ENCODE peak calls at places on chromosomes 1 and 21, in nine cellular contexts. F is neural crest cell; T is activated CD4-positive, alpha-beta T cell treated with anti-CD3 and anti-CD28 coated beads for 24 hours; P is CD8-positive, alpha-beta T cell; Z is GM13977; K is foreskin melanocyte; H is nephron progenitor cell; I is EL; L is frontal cortex. J is an unnamed sample.

GRCh38 chr1:156461781-156462647 is 38.6 kb downstream of the MEF2D start:
- DNase-seq in T (no peak), H (no peak), F (no peak), L (no peak), Z (no peak), I (no peak), P (no peak), K (peak; percentile 45), J (no peak)

GRCh38 chr1:169368406-169368769 is 393 bp downstream of the BLZF1 start:
- DNase-seq in I (no peak), H (peak; percentile 19), Z (no peak), K (no peak), F (peak; percentile 5), L (no peak), P (no peak), T (peak; percentile 14), J (no peak)

GRCh38 chr1:151934048-151934493 is 24.8 kb upstream of the THEM4 start:
- DNase-seq in L (peak; percentile 11), P (peak; percentile 22), I (peak; percentile 68), Z (peak; percentile 46), T (peak; percentile 36), H (peak; percentile 42), K (peak; percentile 64), F (peak; percentile 44), J (no peak)

GRCh38 chr1:63152572-63152971 is 169.8 kb upstream of the FOXD3 start:
- DNase-seq in L (no peak), T (no peak), I (peak; percentile 1), F (no peak), K (no peak), Z (no peak), P (no peak), H (no peak), J (no peak)

GRCh38 chr1:232776526-232776925 is 28.7 kb upstream of the MAP10 start:
- DNase-seq in Z (no peak), L (no peak), P (no peak), H (no peak), T (no peak), K (no peak), I (no peak), F (no peak), J (no peak)

GRCh38 chr1:153919879-153920852 is 2.6 kb downstream of the GATAD2B start:
- DNase-seq in H (no peak), Z (no peak), T (no peak), I (peak; percentile 40), F (no peak), L (peak; percentile 13), P (no peak), K (no peak), J (no peak)

GRCh38 chr1:2255420-2256369 is 27.6 kb downstream of the SKI start:
- DNase-seq in Z (peak; percentile 71), H (no peak), F (no peak), L (no peak), T (peak; percentile 39), P (peak; percentile 59), K (peak; percentile 89), I (peak; percentile 74), J (no peak)

GRCh38 chr1:162389021-162389818 is 7.7 kb downstream of the C1orf226 start:
- DNase-seq in T (no peak), Z (peak; percentile 4), K (no peak), F (no peak), I (peak; percentile 70), L (no peak), H (no peak), P (no peak), J (peak; percentile 55)

GRCh38 chr1:202811296-202812175 is 782 bp downstream of the PCAT6 start:
- DNase-seq in Z (peak; percentile 51), K (peak; percentile 10), I (peak; percentile 33), H (peak; percentile 29), P (peak; percentile 20), T (no peak), L (no peak), F (no peak), J (no peak)

GRCh38 chr1:213008564-213008963 is 7.1 kb downstream of the ANGEL2 start:
- DNase-seq in F (no peak), T (no peak), P (no peak), K (no peak), L (no peak), H (no peak), I (no peak), Z (peak; percentile 45), J (no peak)

GRCh38 chr1:215405211-215405610 is 161.9 kb upstream of the KCTD3 start:
- DNase-seq in P (no peak), T (no peak), I (peak; percentile 60), Z (no peak), L (no peak), K (no peak), F (no peak), H (no peak), J (no peak)

GRCh38 chr1:38564946-38565570 is 294.5 kb downstream of the RRAGC start:
- DNase-seq in P (no peak), F (no peak), L (no peak), I (no peak), Z (no peak), H (no peak), K (peak; percentile 84), T (no peak), J (no peak)

GRCh38 chr1:219549215-219549614 is 63.7 kb downstream of the ZC3H11B start:
- DNase-seq in Z (no peak), K (peak; percentile 85), F (no peak), H (no peak), T (no peak), P (no peak), I (no peak), L (no peak), J (no peak)

GRCh38 chr21:42056996-42057689 is 14.0 kb upstream of the UMODL1 start:
- DNase-seq in L (no peak), I (peak; percentile 81), Z (no peak), K (no peak), F (no peak), H (no peak), P (no peak), T (no peak), J (peak; percentile 37)

GRCh38 chr21:26449161-26449560 is 123.9 kb downstream of the CYYR1 start:
- DNase-seq in F (no peak), H (no peak), T (no peak), Z (no peak), L (peak; percentile 5), I (peak; percentile 39), K (peak; percentile 62), P (no peak), J (peak; percentile 27)

GRCh38 chr1:172429324-172430127 is 9.0 kb downstream of the C1orf105 start:
- DNase-seq in P (no peak), H (no peak), T (no peak), Z (peak; percentile 44), K (peak; percentile 64), I (peak; percentile 64), F (no peak), L (no peak), J (peak; percentile 35)

GRCh38 chr1:6502000-6502891 is 10.8 kb upstream of the PLEKHG5 start:
- DNase-seq in K (no peak), I (no peak), L (peak; percentile 48), F (no peak), T (no peak), Z (no peak), P (no peak), H (no peak), J (no peak)

GRCh38 chr1:154342132-154342531 is 16.8 kb downstream of the ATP8B2 start:
- DNase-seq in L (no peak), H (no peak), K (no peak), I (no peak), P (no peak), T (no peak), F (no peak), Z (no peak), J (no peak)

GRCh38 chr1:172278478-172278877 is 142.0 kb upstream of the C1orf105 start:
- DNase-seq in K (peak; percentile 45), Z (no peak), F (no peak), H (no peak), L (no peak), P (no peak), T (no peak), I (peak; percentile 39), J (no peak)

GRCh38 chr1:1162597-1163537 is 10.8 kb upstream of the TTLL10 start:
- DNase-seq in H (no peak), Z (no peak), I (no peak), P (no peak), T (no peak), F (no peak), K (no peak), L (no peak), J (no peak)